ENCODE peak calls at places on chromosome 17, in eight cellular contexts. One of them, this sample, is unnamed.

GRCh38 chr17:58337126-58337599 is 8.6 kb upstream of the TSPOAP1 start:
- DNase-seq in astrocyte: no peak
- DNase-seq in lung: no peak
- DNase-seq in tibial artery: no peak
- DNase-seq in H1: no peak
- DNase-seq in ascending aorta: no peak
- DNase-seq in mucosa of descending colon: peak; percentile 50
- DNase-seq in HCT116: no peak
- DNase-seq in this sample: no peak

GRCh38 chr17:61002316-61002736 is 324.7 kb downstream of the BCAS3 start:
- DNase-seq in astrocyte: peak; percentile 37
- DNase-seq in lung: no peak
- DNase-seq in tibial artery: no peak
- DNase-seq in H1: no peak
- DNase-seq in ascending aorta: no peak
- DNase-seq in mucosa of descending colon: no peak
- DNase-seq in HCT116: peak; percentile 26
- DNase-seq in this sample: peak; percentile 51

GRCh38 chr17:81960130-81960958 is 643 bp downstream of the NOTUM start:
- DNase-seq in astrocyte: no peak
- DNase-seq in lung: no peak
- DNase-seq in tibial artery: no peak
- DNase-seq in H1: peak; percentile 68
- DNase-seq in ascending aorta: no peak
- DNase-seq in mucosa of descending colon: peak; percentile 47
- DNase-seq in HCT116: no peak
- DNase-seq in this sample: no peak

GRCh38 chr17:50668025-50668837 is 33.5 kb downstream of the ABCC3 start:
- DNase-seq in astrocyte: peak; percentile 36
- DNase-seq in lung: no peak
- DNase-seq in tibial artery: no peak
- DNase-seq in H1: no peak
- DNase-seq in ascending aorta: no peak
- DNase-seq in mucosa of descending colon: peak; percentile 21
- DNase-seq in HCT116: no peak
- DNase-seq in this sample: no peak

GRCh38 chr17:66426397-66427033 is 124.1 kb downstream of the PRKCA start:
- DNase-seq in astrocyte: no peak
- DNase-seq in lung: no peak
- DNase-seq in tibial artery: no peak
- DNase-seq in H1: no peak
- DNase-seq in ascending aorta: no peak
- DNase-seq in mucosa of descending colon: no peak
- DNase-seq in HCT116: peak; percentile 31
- DNase-seq in this sample: no peak

GRCh38 chr17:19672009-19672837 is 23.7 kb downstream of the ALDH3A2 start:
- DNase-seq in astrocyte: no peak
- DNase-seq in lung: peak; percentile 56
- DNase-seq in tibial artery: peak; percentile 43
- DNase-seq in H1: peak; percentile 1
- DNase-seq in ascending aorta: no peak
- DNase-seq in mucosa of descending colon: peak; percentile 36
- DNase-seq in HCT116: no peak
- DNase-seq in this sample: no peak

GRCh38 chr17:71052971-71053370 is 883.6 kb downstream of the KCNJ2 start:
- DNase-seq in astrocyte: no peak
- DNase-seq in lung: no peak
- DNase-seq in tibial artery: no peak
- DNase-seq in H1: no peak
- DNase-seq in ascending aorta: no peak
- DNase-seq in mucosa of descending colon: no peak
- DNase-seq in HCT116: no peak
- DNase-seq in this sample: no peak

GRCh38 chr17:17446666-17447155 is 30.1 kb upstream of the MED9 start:
- DNase-seq in astrocyte: no peak
- DNase-seq in lung: no peak
- DNase-seq in tibial artery: no peak
- DNase-seq in H1: no peak
- DNase-seq in ascending aorta: no peak
- DNase-seq in mucosa of descending colon: no peak
- DNase-seq in HCT116: no peak
- DNase-seq in this sample: no peak

GRCh38 chr17:246226-246625 is 64.8 kb upstream of the DOC2B start:
- DNase-seq in astrocyte: no peak
- DNase-seq in lung: no peak
- DNase-seq in tibial artery: peak; percentile 6
- DNase-seq in H1: no peak
- DNase-seq in ascending aorta: no peak
- DNase-seq in mucosa of descending colon: peak; percentile 44
- DNase-seq in HCT116: no peak
- DNase-seq in this sample: no peak

GRCh38 chr17:53736516-53737274 is 86.0 kb upstream of the KIF2B start:
- DNase-seq in astrocyte: no peak
- DNase-seq in lung: no peak
- DNase-seq in tibial artery: no peak
- DNase-seq in H1: no peak
- DNase-seq in ascending aorta: no peak
- DNase-seq in mucosa of descending colon: no peak
- DNase-seq in HCT116: no peak
- DNase-seq in this sample: no peak

GRCh38 chr17:68015081-68015723 is 18.9 kb upstream of the C17orf58 start:
- DNase-seq in astrocyte: no peak
- DNase-seq in lung: no peak
- DNase-seq in tibial artery: no peak
- DNase-seq in H1: no peak
- DNase-seq in ascending aorta: no peak
- DNase-seq in mucosa of descending colon: no peak
- DNase-seq in HCT116: no peak
- DNase-seq in this sample: no peak

GRCh38 chr17:58520843-58521430 is 6.5 kb upstream of the MTMR4 start:
- DNase-seq in astrocyte: no peak
- DNase-seq in lung: no peak
- DNase-seq in tibial artery: no peak
- DNase-seq in H1: peak; percentile 62
- DNase-seq in ascending aorta: no peak
- DNase-seq in mucosa of descending colon: no peak
- DNase-seq in HCT116: no peak
- DNase-seq in this sample: no peak

DNA sequence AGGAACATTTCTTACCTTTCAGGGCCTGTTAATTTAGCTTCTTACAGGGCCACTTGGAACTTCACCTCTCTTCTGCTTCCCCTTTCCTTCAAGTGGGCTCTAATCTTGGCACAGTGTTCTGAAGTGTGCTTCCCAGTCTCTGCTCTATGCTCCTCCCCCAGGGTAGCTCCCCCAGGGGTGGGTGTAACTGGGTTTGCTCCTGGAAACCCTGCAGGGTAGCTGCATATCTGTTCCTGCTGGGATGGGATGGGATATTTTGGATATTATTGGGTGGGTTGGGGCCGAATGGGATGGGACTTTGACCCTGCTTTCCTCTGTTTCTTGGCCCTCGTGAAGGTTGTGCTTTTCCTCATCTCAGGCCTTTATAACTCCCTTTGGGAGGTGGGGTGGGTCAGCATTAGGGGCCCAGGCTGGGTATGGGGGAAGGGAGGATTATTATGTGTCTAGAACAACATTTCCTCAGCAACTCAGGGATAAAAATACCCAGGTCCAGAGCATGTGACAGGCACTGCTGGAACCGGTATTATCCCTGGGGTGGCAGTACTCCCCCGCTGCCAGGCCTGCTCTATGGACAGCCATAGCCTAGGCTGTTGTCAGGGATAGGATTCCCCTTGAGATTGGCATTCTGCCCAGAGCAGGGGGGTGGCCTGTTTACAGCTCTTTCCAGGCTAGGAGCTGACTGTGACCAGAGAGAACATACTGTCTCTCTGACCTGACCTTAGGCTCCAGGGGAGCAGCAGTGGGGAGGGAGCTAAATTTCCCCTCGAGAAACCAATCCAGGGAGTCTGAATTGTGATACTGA is 5.0 kb downstream of the NFE2L1 start:
- DNase-seq in astrocyte: no peak
- DNase-seq in lung: no peak
- DNase-seq in tibial artery: peak; percentile 88
- DNase-seq in H1: no peak
- DNase-seq in ascending aorta: peak; percentile 45
- DNase-seq in mucosa of descending colon: peak; percentile 41
- DNase-seq in HCT116: no peak
- DNase-seq in this sample: no peak
- TF ChIP-seq CTCF in astrocyte: no peak
- TF ChIP-seq CTCF in lung: no peak
- TF ChIP-seq CTCF in tibial artery: no peak
- TF ChIP-seq CTCF in H1: no peak
- TF ChIP-seq CTCF in ascending aorta: no peak
- TF ChIP-seq CTCF in mucosa of descending colon: no peak
- TF ChIP-seq CTCF in HCT116: no peak
- TF ChIP-seq CTCF in this sample: no peak

DNA sequence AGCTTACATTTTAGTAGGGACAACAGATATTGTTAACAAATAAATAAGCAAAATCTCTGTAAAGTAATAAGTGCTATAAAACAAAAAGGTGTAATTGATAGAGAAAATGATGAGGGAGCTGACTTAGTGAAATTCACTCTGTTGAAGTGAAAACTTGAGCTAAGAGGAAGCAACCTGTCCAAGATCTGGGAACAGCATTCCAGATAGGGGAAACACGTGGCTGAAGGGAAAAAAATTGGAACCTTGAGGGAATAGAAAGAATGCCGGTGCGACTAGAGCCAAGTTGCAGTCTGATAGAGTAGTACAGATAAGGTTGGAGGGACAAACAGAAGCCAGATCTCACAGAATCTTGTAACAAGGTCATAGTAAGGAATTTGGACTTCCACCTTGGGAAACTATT is 583 bp upstream of the DDX52 start:
- DNase-seq in astrocyte: peak; percentile 25
- DNase-seq in lung: no peak
- DNase-seq in tibial artery: no peak
- DNase-seq in H1: no peak
- DNase-seq in ascending aorta: no peak
- DNase-seq in mucosa of descending colon: no peak
- DNase-seq in HCT116: no peak
- DNase-seq in this sample: no peak
- H3K4me3 ChIP-seq in astrocyte: peak overlapping the region; percentile 94
- H3K4me3 ChIP-seq in lung: no peak overlapping the region
- H3K4me3 ChIP-seq in tibial artery: peak overlapping the region; percentile 72
- H3K4me3 ChIP-seq in H1: peak overlapping the region; percentile 92
- H3K4me3 ChIP-seq in ascending aorta: peak overlapping the region; percentile 90
- H3K4me3 ChIP-seq in mucosa of descending colon: no peak overlapping the region
- H3K4me3 ChIP-seq in HCT116: peak overlapping the region; percentile 69
- H3K4me3 ChIP-seq in this sample: peak overlapping the region; percentile 71

DNA sequence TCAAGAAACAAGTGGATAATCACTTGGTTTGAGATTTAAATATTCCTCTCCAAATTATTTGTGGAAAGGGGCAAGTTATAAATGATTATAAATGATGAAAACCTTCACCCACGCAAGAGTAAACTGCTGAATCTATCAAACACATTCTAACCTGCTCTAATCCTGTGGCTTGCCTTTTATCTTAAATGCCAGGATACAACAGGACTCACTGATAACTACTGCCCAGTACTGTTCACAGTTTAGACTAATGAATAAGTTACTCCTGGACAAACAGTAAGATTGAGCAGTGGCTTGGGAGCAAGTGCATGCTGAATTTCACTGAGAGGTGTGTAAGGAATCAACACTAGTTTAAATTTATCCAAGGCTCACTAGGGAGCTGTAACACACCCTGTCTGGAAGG is 31.1 kb downstream of the IGF2BP1 start:
- DNase-seq in astrocyte: no peak
- DNase-seq in lung: no peak
- DNase-seq in tibial artery: no peak
- DNase-seq in H1: no peak
- DNase-seq in ascending aorta: no peak
- DNase-seq in mucosa of descending colon: no peak
- DNase-seq in HCT116: no peak
- DNase-seq in this sample: no peak
- H3K36me3 ChIP-seq in astrocyte: peaks cover 6% of the 10 kb centered on the region
- H3K36me3 ChIP-seq in lung: no peaks in the 10 kb centered on the region
- H3K36me3 ChIP-seq in tibial artery: no peaks in the 10 kb centered on the region
- H3K36me3 ChIP-seq in H1: peaks cover 60% of the 10 kb centered on the region
- H3K36me3 ChIP-seq in ascending aorta: no peaks in the 10 kb centered on the region
- H3K36me3 ChIP-seq in mucosa of descending colon: no peaks in the 10 kb centered on the region
- H3K36me3 ChIP-seq in HCT116: no peaks in the 10 kb centered on the region
- H3K36me3 ChIP-seq in this sample: no peaks in the 10 kb centered on the region

GRCh38 chr17:45051060-45051719 is at the start of gene DCAKD:
- DNase-seq in astrocyte: peak; percentile 92
- DNase-seq in lung: peak; percentile 91
- DNase-seq in tibial artery: peak; percentile 93
- DNase-seq in H1: peak; percentile 89
- DNase-seq in ascending aorta: peak; percentile 82
- DNase-seq in mucosa of descending colon: peak; percentile 95
- DNase-seq in HCT116: peak; percentile 88
- DNase-seq in this sample: peak; percentile 85
- TF ChIP-seq CTCF in astrocyte: no peak
- TF ChIP-seq CTCF in lung: no peak
- TF ChIP-seq CTCF in tibial artery: no peak
- TF ChIP-seq CTCF in H1: no peak
- TF ChIP-seq CTCF in ascending aorta: no peak
- TF ChIP-seq CTCF in mucosa of descending colon: no peak
- TF ChIP-seq CTCF in HCT116: no peak
- TF ChIP-seq CTCF in this sample: no peak

GRCh38 chr17:38745545-38745944 is 2.6 kb downstream of the PCGF2 start:
- DNase-seq in astrocyte: no peak
- DNase-seq in lung: no peak
- DNase-seq in tibial artery: no peak
- DNase-seq in H1: no peak
- DNase-seq in ascending aorta: no peak
- DNase-seq in mucosa of descending colon: no peak
- DNase-seq in HCT116: no peak
- DNase-seq in this sample: no peak

GRCh38 chr17:38741853-38742421 is 6.2 kb downstream of the PCGF2 start:
- DNase-seq in astrocyte: no peak
- DNase-seq in lung: no peak
- DNase-seq in tibial artery: no peak
- DNase-seq in H1: no peak
- DNase-seq in ascending aorta: no peak
- DNase-seq in mucosa of descending colon: peak; percentile 82
- DNase-seq in HCT116: no peak
- DNase-seq in this sample: no peak

GRCh38 chr17:38741443-38741842 is 6.7 kb downstream of the PCGF2 start:
- DNase-seq in astrocyte: no peak
- DNase-seq in lung: no peak
- DNase-seq in tibial artery: no peak
- DNase-seq in H1: no peak
- DNase-seq in ascending aorta: no peak
- DNase-seq in mucosa of descending colon: no peak
- DNase-seq in HCT116: no peak
- DNase-seq in this sample: no peak

GRCh38 chr17:38742431-38743308 is 5.5 kb downstream of the PCGF2 start:
- DNase-seq in astrocyte: peak; percentile 60
- DNase-seq in lung: peak; percentile 72
- DNase-seq in tibial artery: peak; percentile 61
- DNase-seq in H1: no peak
- DNase-seq in ascending aorta: no peak
- DNase-seq in mucosa of descending colon: no peak
- DNase-seq in HCT116: no peak
- DNase-seq in this sample: peak; percentile 61

GRCh38 chr17:38743556-38744171 is 4.5 kb downstream of the PCGF2 start:
- DNase-seq in astrocyte: no peak
- DNase-seq in lung: no peak
- DNase-seq in tibial artery: no peak
- DNase-seq in H1: no peak
- DNase-seq in ascending aorta: no peak
- DNase-seq in mucosa of descending colon: no peak
- DNase-seq in HCT116: no peak
- DNase-seq in this sample: no peak
- H3K4me3 ChIP-seq in astrocyte: no peak overlapping the region
- H3K4me3 ChIP-seq in lung: no peak overlapping the region
- H3K4me3 ChIP-seq in tibial artery: no peak overlapping the region
- H3K4me3 ChIP-seq in H1: peak overlapping the region; percentile 39
- H3K4me3 ChIP-seq in ascending aorta: no peak overlapping the region
- H3K4me3 ChIP-seq in mucosa of descending colon: no peak overlapping the region
- H3K4me3 ChIP-seq in HCT116: no peak overlapping the region
- H3K4me3 ChIP-seq in this sample: no peak overlapping the region

GRCh38 chr17:63798572-63799113 is 24.7 kb downstream of the DDX42 start:
- DNase-seq in astrocyte: no peak
- DNase-seq in lung: no peak
- DNase-seq in tibial artery: no peak
- DNase-seq in H1: peak; percentile 23
- DNase-seq in ascending aorta: no peak
- DNase-seq in mucosa of descending colon: no peak
- DNase-seq in HCT116: no peak
- DNase-seq in this sample: no peak
- H3K36me3 ChIP-seq in astrocyte: peaks cover 79% of the 10 kb centered on the region
- H3K36me3 ChIP-seq in lung: peaks cover 69% of the 10 kb centered on the region
- H3K36me3 ChIP-seq in tibial artery: peaks cover 92% of the 10 kb centered on the region
- H3K36me3 ChIP-seq in H1: peaks cover 98% of the 10 kb centered on the region
- H3K36me3 ChIP-seq in ascending aorta: peaks cover 87% of the 10 kb centered on the region
- H3K36me3 ChIP-seq in mucosa of descending colon: peaks cover 10% of the 10 kb centered on the region
- H3K36me3 ChIP-seq in HCT116: peaks cover 86% of the 10 kb centered on the region
- H3K36me3 ChIP-seq in this sample: peaks cover 26% of the 10 kb centered on the region